ENCODE peak calls at places on chromosomes 5 and 9, in six cellular contexts. One of them, this sample, is unnamed.

GRCh38 chr5:149274964-149275363 is 3.3 kb downstream of the AFAP1L1 start:
- DNase-seq in PC-3: peak; percentile 37
- DNase-seq in hepatocyte: no peak
- DNase-seq in neural progenitor cell: no peak
- DNase-seq in heart right ventricle: no peak
- DNase-seq in IMR-90: peak; percentile 44
- DNase-seq in this sample: peak; percentile 31

GRCh38 chr5:55601209-55601618 is 66.5 kb upstream of the PLPP1 start:
- DNase-seq in PC-3: peak; percentile 85
- DNase-seq in hepatocyte: peak; percentile 87
- DNase-seq in neural progenitor cell: peak; percentile 57
- DNase-seq in heart right ventricle: peak; percentile 74
- DNase-seq in IMR-90: peak; percentile 61
- DNase-seq in this sample: peak; percentile 96

GRCh38 chr5:55231476-55232193 is 1.8 kb downstream of the CCNO start:
- DNase-seq in PC-3: no peak
- DNase-seq in hepatocyte: peak; percentile 34
- DNase-seq in neural progenitor cell: peak; percentile 52
- DNase-seq in heart right ventricle: no peak
- DNase-seq in IMR-90: no peak
- DNase-seq in this sample: no peak

GRCh38 chr9:77978086-77978781 is 53.4 kb downstream of the GNAQ start:
- DNase-seq in PC-3: no peak
- DNase-seq in hepatocyte: no peak
- DNase-seq in neural progenitor cell: no peak
- DNase-seq in heart right ventricle: no peak
- DNase-seq in IMR-90: no peak
- DNase-seq in this sample: no peak

GRCh38 chr5:35990941-35991592 is at the start of gene UGT3A1:
- DNase-seq in PC-3: no peak
- DNase-seq in hepatocyte: peak; percentile 22
- DNase-seq in neural progenitor cell: peak; percentile 80
- DNase-seq in heart right ventricle: no peak
- DNase-seq in IMR-90: no peak
- DNase-seq in this sample: no peak

GRCh38 chr9:17839744-17840143 is 260.9 kb downstream of the SH3GL2 start:
- DNase-seq in PC-3: no peak
- DNase-seq in hepatocyte: peak; percentile 5
- DNase-seq in neural progenitor cell: no peak
- DNase-seq in heart right ventricle: no peak
- DNase-seq in IMR-90: no peak
- DNase-seq in this sample: no peak

GRCh38 chr5:68215888-68216736 is 556 bp downstream of the PIK3R1 start:
- DNase-seq in PC-3: no peak
- DNase-seq in hepatocyte: peak; percentile 53
- DNase-seq in neural progenitor cell: peak; percentile 70
- DNase-seq in heart right ventricle: peak; percentile 60
- DNase-seq in IMR-90: peak; percentile 48
- DNase-seq in this sample: no peak

GRCh38 chr5:142145106-142145900 is 36.7 kb downstream of the NDFIP1 start:
- DNase-seq in PC-3: peak; percentile 74
- DNase-seq in hepatocyte: peak; percentile 83
- DNase-seq in neural progenitor cell: peak; percentile 71
- DNase-seq in heart right ventricle: no peak
- DNase-seq in IMR-90: peak; percentile 68
- DNase-seq in this sample: peak; percentile 82

GRCh38 chr5:178289438-178289837 is 56.8 kb upstream of the PHYKPL start:
- DNase-seq in PC-3: no peak
- DNase-seq in hepatocyte: no peak
- DNase-seq in neural progenitor cell: no peak
- DNase-seq in heart right ventricle: peak; percentile 1
- DNase-seq in IMR-90: no peak
- DNase-seq in this sample: no peak

GRCh38 chr9:114694146-114694545 is 12.2 kb upstream of the TEX48 start:
- DNase-seq in PC-3: peak; percentile 70
- DNase-seq in hepatocyte: no peak
- DNase-seq in neural progenitor cell: no peak
- DNase-seq in heart right ventricle: no peak
- DNase-seq in IMR-90: peak; percentile 23
- DNase-seq in this sample: no peak

GRCh38 chr5:112142769-112143270 is 276.3 kb downstream of the EPB41L4A start:
- DNase-seq in PC-3: peak; percentile 64
- DNase-seq in hepatocyte: peak; percentile 11
- DNase-seq in neural progenitor cell: no peak
- DNase-seq in heart right ventricle: no peak
- DNase-seq in IMR-90: peak; percentile 66
- DNase-seq in this sample: peak; percentile 92

GRCh38 chr5:32545102-32545847 is 40.1 kb upstream of the SUB1 start:
- DNase-seq in PC-3: no peak
- DNase-seq in hepatocyte: no peak
- DNase-seq in neural progenitor cell: no peak
- DNase-seq in heart right ventricle: no peak
- DNase-seq in IMR-90: no peak
- DNase-seq in this sample: no peak

GRCh38 chr5:170633235-170634041 is 129.6 kb downstream of the KCNIP1 start:
- DNase-seq in PC-3: peak; percentile 48
- DNase-seq in hepatocyte: peak; percentile 78
- DNase-seq in neural progenitor cell: peak; percentile 75
- DNase-seq in heart right ventricle: peak; percentile 39
- DNase-seq in IMR-90: peak; percentile 65
- DNase-seq in this sample: peak; percentile 90

GRCh38 chr9:132381966-132382541 is 24.6 kb downstream of the TTF1 start:
- DNase-seq in PC-3: no peak
- DNase-seq in hepatocyte: no peak
- DNase-seq in neural progenitor cell: no peak
- DNase-seq in heart right ventricle: no peak
- DNase-seq in IMR-90: no peak
- DNase-seq in this sample: no peak

GRCh38 chr9:754150-754931 is 87.2 kb upstream of the DMRT1 start:
- DNase-seq in PC-3: peak; percentile 5
- DNase-seq in hepatocyte: no peak
- DNase-seq in neural progenitor cell: no peak
- DNase-seq in heart right ventricle: no peak
- DNase-seq in IMR-90: no peak
- DNase-seq in this sample: no peak
- TF ChIP-seq CTCF in PC-3: no peak
- TF ChIP-seq CTCF in hepatocyte: no peak
- TF ChIP-seq CTCF in neural progenitor cell: no peak
- TF ChIP-seq CTCF in heart right ventricle: no peak
- TF ChIP-seq CTCF in IMR-90: no peak
- TF ChIP-seq CTCF in this sample: no peak

GRCh38 chr5:125835293-125836172 is 587.7 kb upstream of the GRAMD2B start:
- DNase-seq in PC-3: peak; percentile 21
- DNase-seq in hepatocyte: peak; percentile 66
- DNase-seq in neural progenitor cell: peak; percentile 67
- DNase-seq in heart right ventricle: peak; percentile 15
- DNase-seq in IMR-90: peak; percentile 40
- DNase-seq in this sample: peak; percentile 70
- H3K4me3 ChIP-seq in PC-3: no peak overlapping the region
- H3K4me3 ChIP-seq in hepatocyte: no peak overlapping the region
- H3K4me3 ChIP-seq in neural progenitor cell: no peak overlapping the region
- H3K4me3 ChIP-seq in heart right ventricle: no peak overlapping the region
- H3K4me3 ChIP-seq in IMR-90: no peak overlapping the region
- H3K4me3 ChIP-seq in this sample: no peak overlapping the region

GRCh38 chr5:115888027-115888426 is 46.3 kb downstream of the AP3S1 start:
- DNase-seq in PC-3: peak; percentile 54
- DNase-seq in hepatocyte: no peak
- DNase-seq in neural progenitor cell: no peak
- DNase-seq in heart right ventricle: no peak
- DNase-seq in IMR-90: peak; percentile 54
- DNase-seq in this sample: peak; percentile 64
- TF ChIP-seq CTCF in PC-3: peak; percentile 64
- TF ChIP-seq CTCF in hepatocyte: peak; percentile 43
- TF ChIP-seq CTCF in neural progenitor cell: peak; percentile 16
- TF ChIP-seq CTCF in heart right ventricle: no peak
- TF ChIP-seq CTCF in IMR-90: peak; percentile 54
- TF ChIP-seq CTCF in this sample: peak; percentile 25

DNA sequence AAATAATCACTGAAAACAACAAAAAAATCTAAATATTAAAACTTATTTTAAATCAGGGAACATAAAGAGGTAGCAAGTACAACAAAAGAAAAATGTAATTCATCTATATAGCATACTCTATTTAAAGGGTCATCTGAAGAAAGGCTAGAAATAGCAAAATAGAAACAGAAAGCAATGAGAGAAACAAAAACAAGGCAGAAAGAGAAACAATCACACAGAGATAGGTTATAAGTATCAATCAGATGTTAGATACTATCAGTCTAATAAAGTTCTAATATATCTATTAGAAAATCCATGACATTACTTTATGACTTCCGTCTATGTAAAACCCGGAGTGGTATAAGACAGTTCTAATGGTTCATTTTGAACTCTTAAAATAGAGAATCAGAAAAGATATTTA is 16.0 kb downstream of the RICTOR start:
- DNase-seq in PC-3: no peak
- DNase-seq in hepatocyte: no peak
- DNase-seq in neural progenitor cell: no peak
- DNase-seq in heart right ventricle: no peak
- DNase-seq in IMR-90: no peak
- DNase-seq in this sample: no peak
- H3K4me3 ChIP-seq in PC-3: peak overlapping the region; percentile 5
- H3K4me3 ChIP-seq in hepatocyte: no peak overlapping the region
- H3K4me3 ChIP-seq in neural progenitor cell: no peak overlapping the region
- H3K4me3 ChIP-seq in heart right ventricle: peak overlapping the region; percentile 3
- H3K4me3 ChIP-seq in IMR-90: peak overlapping the region; percentile 38
- H3K4me3 ChIP-seq in this sample: peak overlapping the region; percentile 49

GRCh38 chr9:136597965-136598364 is 52.1 kb upstream of the NOTCH1 start:
- DNase-seq in PC-3: no peak
- DNase-seq in hepatocyte: no peak
- DNase-seq in neural progenitor cell: no peak
- DNase-seq in heart right ventricle: no peak
- DNase-seq in IMR-90: no peak
- DNase-seq in this sample: no peak
- TF ChIP-seq CTCF in PC-3: no peak
- TF ChIP-seq CTCF in hepatocyte: no peak
- TF ChIP-seq CTCF in neural progenitor cell: peak; percentile 14
- TF ChIP-seq CTCF in heart right ventricle: no peak
- TF ChIP-seq CTCF in IMR-90: no peak
- TF ChIP-seq CTCF in this sample: no peak